ENCODE peak calls at places on chromosome 21, in eight cellular contexts. H is NCI-H2029; V is stimulated activated CD4-positive, alpha-beta T cell treated with anti-CD3 and anti-CD28 coated beads, Interleukin-4, amount 100 ng/mL, for 48 hours; Z is CD8-positive, alpha-beta memory T cell; R is ELF-1; X is left lung; T is right cardiac atrium; F is HT-29. J is an unnamed sample.

GRCh38 chr21:42997053-42997452 is 22.7 kb downstream of the PKNOX1 start:
- DNase-seq in R (no peak), F (no peak), H (no peak), T (peak; percentile 89), X (peak; percentile 63), V (no peak), Z (no peak), J (no peak)

GRCh38 chr21:33115586-33116541 is 45.9 kb downstream of the OLIG1 start:
- DNase-seq in R (no peak), T (no peak), Z (no peak), V (no peak), X (no peak), F (no peak), H (no peak), J (no peak)

GRCh38 chr21:45227735-45228134 is 60.0 kb downstream of the POFUT2 start:
- DNase-seq in T (no peak), R (no peak), V (no peak), H (no peak), X (no peak), F (no peak), Z (no peak), J (no peak)

GRCh38 chr21:35615325-35615724 is 445.0 kb downstream of the SETD4 start:
- DNase-seq in F (no peak), Z (no peak), R (no peak), X (no peak), T (no peak), H (no peak), V (no peak), J (no peak)

GRCh38 chr21:33799378-33800090 is 116.1 kb downstream of the ATP5PO start:
- DNase-seq in H (no peak), X (no peak), F (no peak), T (peak; percentile 93), R (no peak), V (no peak), Z (no peak), J (no peak)

GRCh38 chr21:34054259-34054658 is 19.1 kb upstream of the MRPS6 start:
- DNase-seq in Z (no peak), R (no peak), V (no peak), T (no peak), X (no peak), H (peak; percentile 84), F (peak; percentile 41), J (no peak)

GRCh38 chr21:45868488-45868887 is 113.1 kb upstream of the COL6A1 start:
- DNase-seq in V (no peak), H (no peak), Z (no peak), F (no peak), X (no peak), R (no peak), T (no peak), J (no peak)

GRCh38 chr21:36132691-36133090 is 2.2 kb upstream of the CBR3 start:
- DNase-seq in V (no peak), T (peak; percentile 74), Z (no peak), F (no peak), H (no peak), X (peak; percentile 52), R (no peak), J (no peak)

GRCh38 chr21:38954450-38955059 is 148.8 kb downstream of the ETS2 start:
- DNase-seq in Z (no peak), V (no peak), H (peak; percentile 97), T (no peak), R (no peak), X (peak; percentile 64), F (peak; percentile 40), J (no peak)

GRCh38 chr21:34565238-34565637 is 49.7 kb downstream of the RCAN1 start:
- DNase-seq in R (no peak), H (no peak), F (no peak), Z (no peak), X (no peak), T (no peak), V (no peak), J (no peak)

GRCh38 chr21:33755354-33755753 is 113.1 kb downstream of the ITSN1 start:
- DNase-seq in F (no peak), X (no peak), T (no peak), R (no peak), Z (no peak), V (no peak), H (no peak), J (no peak)

GRCh38 chr21:41141031-41141457 is 26.9 kb upstream of the BACE2 start:
- DNase-seq in V (no peak), T (no peak), Z (no peak), F (no peak), H (no peak), X (no peak), R (no peak), J (no peak)

GRCh38 chr21:45084881-45085536 is 10.6 kb downstream of the ADARB1 start:
- DNase-seq in R (no peak), V (no peak), F (no peak), T (no peak), Z (no peak), H (no peak), X (no peak), J (no peak)

GRCh38 chr21:32347887-32348450 is 44.8 kb downstream of the URB1 start:
- DNase-seq in F (no peak), H (no peak), X (no peak), R (no peak), Z (no peak), V (no peak), T (no peak), J (no peak)

GRCh38 chr21:17925900-17926299 is 106.7 kb upstream of the C21orf91 start:
- DNase-seq in T (no peak), R (no peak), H (no peak), X (no peak), F (peak; percentile 1), V (no peak), Z (no peak), J (no peak)

GRCh38 chr21:42062543-42063022 is 8.5 kb upstream of the UMODL1 start:
- DNase-seq in F (peak; percentile 19), Z (peak; percentile 98), T (peak; percentile 60), R (no peak), H (no peak), X (peak; percentile 62), V (peak; percentile 50), J (no peak)